ENCODE peak calls at places on chromosomes 16 and 17, in five cellular contexts. One of them, this sample, is unnamed. For H3K4me1, the result is how much of the 10 kb centered on the place peaks cover.

GRCh38 chr16:2930236-2930635 is 18.5 kb downstream of the FLYWCH1 start:
- DNase-seq in SJCRH30: no peak
- DNase-seq in effector memory CD4-positive, alpha-beta T cell: no peak
- DNase-seq in prostate gland: no peak
- DNase-seq in NT2/D1: no peak
- DNase-seq in this sample: no peak

GRCh38 chr16:89913408-89914387 is 5.0 kb upstream of the MC1R start:
- DNase-seq in SJCRH30: no peak
- DNase-seq in NT2/D1: no peak
- DNase-seq in effector memory CD4-positive, alpha-beta T cell: no peak
- DNase-seq in prostate gland: no peak
- DNase-seq in this sample: no peak

GRCh38 chr16:6615661-6616060 is 717.0 kb upstream of the RBFOX1 start:
- DNase-seq in effector memory CD4-positive, alpha-beta T cell: no peak
- DNase-seq in NT2/D1: no peak
- DNase-seq in SJCRH30: no peak
- DNase-seq in prostate gland: no peak
- DNase-seq in this sample: no peak

GRCh38 chr17:63928966-63929695 is 3.0 kb downstream of the CD79B start:
- DNase-seq in SJCRH30: no peak
- DNase-seq in prostate gland: no peak
- DNase-seq in NT2/D1: no peak
- DNase-seq in effector memory CD4-positive, alpha-beta T cell: no peak
- DNase-seq in this sample: no peak

GRCh38 chr16:20849587-20850390 is 43.5 kb downstream of the REXO5 start:
- DNase-seq in SJCRH30: peak
- DNase-seq in NT2/D1: peak
- DNase-seq in prostate gland: peak
- DNase-seq in effector memory CD4-positive, alpha-beta T cell: peak
- DNase-seq in this sample: peak

GRCh38 chr17:65099941-65100315 is 37.2 kb upstream of the RGS9 start:
- DNase-seq in effector memory CD4-positive, alpha-beta T cell: peak
- DNase-seq in prostate gland: no peak
- DNase-seq in SJCRH30: peak
- DNase-seq in NT2/D1: no peak
- DNase-seq in this sample: peak

GRCh38 chr16:57609541-57610401 is 18.7 kb upstream of the ADGRG1 start:
- DNase-seq in SJCRH30: peak
- DNase-seq in prostate gland: no peak
- DNase-seq in effector memory CD4-positive, alpha-beta T cell: peak
- DNase-seq in NT2/D1: no peak
- DNase-seq in this sample: no peak

GRCh38 chr17:28290703-28291102 is 28.3 kb upstream of the TMEM97 start:
- DNase-seq in effector memory CD4-positive, alpha-beta T cell: no peak
- DNase-seq in prostate gland: no peak
- DNase-seq in SJCRH30: no peak
- DNase-seq in NT2/D1: no peak
- DNase-seq in this sample: no peak

GRCh38 chr17:81026266-81027036 is 8.5 kb upstream of the BAIAP2 start:
- DNase-seq in prostate gland: no peak
- DNase-seq in effector memory CD4-positive, alpha-beta T cell: no peak
- DNase-seq in SJCRH30: no peak
- DNase-seq in NT2/D1: no peak
- DNase-seq in this sample: no peak

GRCh38 chr17:58323420-58324408 is 4.9 kb downstream of the TSPOAP1 start:
- DNase-seq in NT2/D1: no peak
- DNase-seq in prostate gland: no peak
- DNase-seq in effector memory CD4-positive, alpha-beta T cell: no peak
- DNase-seq in SJCRH30: no peak
- DNase-seq in this sample: no peak
- H3K4me3 ChIP-seq in NT2/D1: peak
- H3K4me3 ChIP-seq in prostate gland: peak
- H3K4me3 ChIP-seq in effector memory CD4-positive, alpha-beta T cell: no peak
- H3K4me3 ChIP-seq in SJCRH30: peak
- H3K4me3 ChIP-seq in this sample: peak

GRCh38 chr17:82449883-82450356 is 632 bp downstream of the CYBC1 start:
- DNase-seq in SJCRH30: no peak
- DNase-seq in effector memory CD4-positive, alpha-beta T cell: peak
- DNase-seq in prostate gland: no peak
- DNase-seq in NT2/D1: no peak
- DNase-seq in this sample: no peak

GRCh38 chr17:82452162-82452561 is 1.6 kb upstream of the CYBC1 start:
- DNase-seq in prostate gland: no peak
- DNase-seq in effector memory CD4-positive, alpha-beta T cell: no peak
- DNase-seq in NT2/D1: no peak
- DNase-seq in SJCRH30: no peak
- DNase-seq in this sample: no peak

GRCh38 chr17:82449136-82449882 is 1.2 kb downstream of the CYBC1 start:
- DNase-seq in effector memory CD4-positive, alpha-beta T cell: peak
- DNase-seq in prostate gland: no peak
- DNase-seq in NT2/D1: no peak
- DNase-seq in SJCRH30: no peak
- DNase-seq in this sample: no peak

GRCh38 chr17:82446649-82447048 is 3.9 kb downstream of the CYBC1 start:
- DNase-seq in SJCRH30: no peak
- DNase-seq in effector memory CD4-positive, alpha-beta T cell: no peak
- DNase-seq in NT2/D1: no peak
- DNase-seq in prostate gland: no peak
- DNase-seq in this sample: no peak

GRCh38 chr17:82450357-82451106 is at the start of gene CYBC1:
- DNase-seq in NT2/D1: peak
- DNase-seq in prostate gland: peak
- DNase-seq in effector memory CD4-positive, alpha-beta T cell: peak
- DNase-seq in SJCRH30: peak
- DNase-seq in this sample: peak
- H3K4me1 ChIP-seq in NT2/D1: under half
- H3K4me1 ChIP-seq in prostate gland: under half
- H3K4me1 ChIP-seq in effector memory CD4-positive, alpha-beta T cell: under half
- H3K4me1 ChIP-seq in SJCRH30: under half
- H3K4me1 ChIP-seq in this sample: under half

GRCh38 chr17:50955667-50956120 is 89.5 kb upstream of the TOB1 start:
- DNase-seq in SJCRH30: peak
- DNase-seq in prostate gland: no peak
- DNase-seq in NT2/D1: no peak
- DNase-seq in effector memory CD4-positive, alpha-beta T cell: no peak
- DNase-seq in this sample: peak
- H3K4me3 ChIP-seq in SJCRH30: no peak
- H3K4me3 ChIP-seq in prostate gland: no peak
- H3K4me3 ChIP-seq in NT2/D1: no peak
- H3K4me3 ChIP-seq in effector memory CD4-positive, alpha-beta T cell: no peak
- H3K4me3 ChIP-seq in this sample: no peak

DNA sequence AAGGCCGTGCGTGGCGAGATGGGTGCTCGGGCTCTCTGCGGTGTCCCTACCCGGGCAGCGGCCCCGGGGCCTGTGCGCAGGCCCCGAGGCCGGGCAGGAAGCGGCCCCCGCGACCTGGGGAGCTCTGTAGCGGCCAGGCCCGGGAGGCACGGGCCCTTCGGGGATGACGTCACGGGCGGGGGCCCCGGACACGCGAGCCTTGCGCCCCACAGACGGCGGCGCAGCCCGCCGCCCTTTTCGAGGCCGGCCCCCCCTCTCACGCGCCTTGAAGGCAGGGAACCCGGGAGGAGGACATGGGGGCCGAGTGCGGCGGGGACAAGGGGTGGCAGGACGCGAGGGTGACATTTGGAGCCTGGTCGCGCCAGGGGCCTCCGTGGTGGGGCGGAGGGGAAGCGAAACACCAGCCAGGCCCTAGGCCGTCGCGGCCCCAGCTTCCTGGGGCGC is 1.1 kb downstream of the RAI1 start:
- DNase-seq in SJCRH30: peak
- DNase-seq in effector memory CD4-positive, alpha-beta T cell: peak
- DNase-seq in NT2/D1: no peak
- DNase-seq in prostate gland: peak
- DNase-seq in this sample: peak
- H3K4me1 ChIP-seq in SJCRH30: under half
- H3K4me1 ChIP-seq in effector memory CD4-positive, alpha-beta T cell: under half
- H3K4me1 ChIP-seq in NT2/D1: under half
- H3K4me1 ChIP-seq in prostate gland: under half
- H3K4me1 ChIP-seq in this sample: under half

This sample was measured in BE2C.